ENCODE peak calls at places on chromosomes 11 and 22, in six cellular contexts. X is body of pancreas, B is heart left ventricle, I is K562, N is HepG2, O is transverse colon. L is an unnamed sample.
A peak's percentile ranks its signal among the peaks of the same experiment; 100 is the strongest.

GRCh38 chr22:19169002-19169946 is 9.3 kb downstream of the SLC25A1 start:
- DNase-seq in X (no peak), B (no peak), I (peak; percentile 79), N (no peak), O (no peak), L (no peak)

GRCh38 chr22:30079952-30080533 is at the start of gene HORMAD2:
- DNase-seq in X (no peak), B (no peak), I (no peak), N (no peak), O (peak; percentile 31), L (peak; percentile 85)

GRCh38 chr11:106608677-106609076 is 409.6 kb downstream of the GUCY1A2 start:
- DNase-seq in X (no peak), B (no peak), I (no peak), N (no peak), O (no peak), L (no peak)

GRCh38 chr11:57269580-57270021 is 32.6 kb upstream of the APLNR start:
- DNase-seq in X (no peak), B (no peak), I (no peak), N (no peak), O (no peak), L (no peak)

GRCh38 chr11:34063061-34063795 is 11.7 kb downstream of the CAPRIN1 start:
- DNase-seq in X (no peak), B (no peak), I (no peak), N (no peak), O (no peak), L (no peak)

GRCh38 chr11:60111793-60112192 is 23.3 kb downstream of the MS4A2 start:
- DNase-seq in X (no peak), B (no peak), I (peak; percentile 19), N (no peak), O (no peak), L (peak; percentile 71)

GRCh38 chr11:2437516-2437915 is 6.8 kb downstream of the TRPM5 start:
- DNase-seq in X (no peak), B (no peak), I (no peak), N (no peak), O (no peak), L (no peak)

GRCh38 chr22:31036671-31037550 is 44.2 kb upstream of the SMTN start:
- DNase-seq in X (no peak), B (no peak), I (no peak), N (no peak), O (peak; percentile 34), L (no peak)

GRCh38 chr11:62601114-62601363 is 626 bp downstream of the MTA2 start:
- DNase-seq in X (peak; percentile 49), B (peak; percentile 64), I (peak; percentile 56), N (no peak), O (peak; percentile 55), L (no peak)

GRCh38 chr11:1841511-1842148 is 2.8 kb downstream of the TNNI2 start:
- DNase-seq in X (peak; percentile 23), B (peak; percentile 8), I (no peak), N (no peak), O (no peak), L (no peak)

GRCh38 chr11:10550503-10550902 is 9.5 kb upstream of the RNF141 start:
- DNase-seq in X (no peak), B (no peak), I (no peak), N (peak; percentile 34), O (no peak), L (no peak)

GRCh38 chr11:8593935-8594909 is at the start of gene STK33:
- DNase-seq in X (peak; percentile 84), B (peak; percentile 74), I (no peak), N (peak; percentile 43), O (peak; percentile 63), L (peak; percentile 87)
- TF ChIP-seq POLR2A in X (no peak), B (no peak), I (no peak), N (peak; percentile 50), O (no peak), L (no peak)

GRCh38 chr11:123258877-123259276 is 63.8 kb upstream of the CLMP start:
- DNase-seq in X (no peak), B (no peak), I (no peak), N (no peak), O (no peak), L (no peak)

GRCh38 chr11:123260511-123261211 is 65.6 kb upstream of the CLMP start:
- DNase-seq in X (no peak), B (no peak), I (no peak), N (no peak), O (no peak), L (no peak)

GRCh38 chr11:123264431-123264780 is 69.4 kb upstream of the CLMP start:
- DNase-seq in X (no peak), B (no peak), I (no peak), N (no peak), O (no peak), L (no peak)

GRCh38 chr11:123255909-123256308 is 60.9 kb upstream of the CLMP start:
- DNase-seq in X (no peak), B (no peak), I (no peak), N (no peak), O (no peak), L (no peak)

DNA sequence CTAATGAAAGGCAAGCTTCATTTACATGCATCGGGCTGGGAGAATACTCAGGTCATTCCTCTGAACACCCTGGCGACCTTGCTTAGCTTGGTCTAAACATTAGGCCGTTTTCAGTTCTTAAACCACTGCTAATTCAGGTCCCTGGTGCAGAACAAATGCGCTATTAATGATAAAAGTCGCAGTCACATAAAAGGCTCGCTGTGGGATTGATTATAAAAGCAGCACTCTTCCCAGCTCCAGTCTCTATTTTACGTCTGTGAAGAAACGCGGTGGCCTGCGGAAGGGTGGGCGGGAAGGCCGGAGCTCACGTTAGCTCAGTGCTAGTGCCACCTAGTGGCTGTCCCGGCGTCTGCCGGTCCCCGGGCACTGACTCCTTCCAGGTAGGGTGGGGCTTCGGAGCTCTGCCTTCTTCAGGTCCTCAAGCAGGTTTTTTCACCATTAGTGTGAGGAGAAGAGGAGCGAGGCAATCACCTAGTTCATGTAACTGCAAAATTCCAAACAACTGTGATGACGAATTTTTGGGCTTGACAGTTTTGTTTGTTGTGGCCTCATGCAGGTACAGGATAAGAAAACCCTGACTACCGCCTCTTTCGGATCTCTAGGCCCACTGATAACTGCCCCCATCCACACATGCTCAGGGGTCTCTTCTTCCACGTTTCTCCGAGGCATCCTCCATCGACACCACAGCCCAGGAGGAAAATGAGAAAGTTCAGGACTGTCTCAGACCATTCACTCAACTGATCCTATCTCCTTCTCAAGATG is 66.5 kb upstream of the CLMP start:
- DNase-seq in X (peak; percentile 89), B (peak; percentile 72), I (peak; percentile 80), N (peak; percentile 40), O (peak; percentile 85), L (peak; percentile 94)
- H3K4me3 ChIP-seq in X (no peak overlapping the region), B (no peak overlapping the region), I (no peak overlapping the region), N (peak overlapping the region; percentile 13), O (no peak overlapping the region), L (no peak overlapping the region)

GRCh38 chr22:45179276-45180049 is 15.7 kb downstream of the NUP50 start:
- DNase-seq in X (no peak), B (no peak), I (no peak), N (no peak), O (no peak), L (no peak)
- TF ChIP-seq POLR2A in X (no peak), B (no peak), I (no peak), N (no peak), O (no peak), L (no peak)

DNA sequence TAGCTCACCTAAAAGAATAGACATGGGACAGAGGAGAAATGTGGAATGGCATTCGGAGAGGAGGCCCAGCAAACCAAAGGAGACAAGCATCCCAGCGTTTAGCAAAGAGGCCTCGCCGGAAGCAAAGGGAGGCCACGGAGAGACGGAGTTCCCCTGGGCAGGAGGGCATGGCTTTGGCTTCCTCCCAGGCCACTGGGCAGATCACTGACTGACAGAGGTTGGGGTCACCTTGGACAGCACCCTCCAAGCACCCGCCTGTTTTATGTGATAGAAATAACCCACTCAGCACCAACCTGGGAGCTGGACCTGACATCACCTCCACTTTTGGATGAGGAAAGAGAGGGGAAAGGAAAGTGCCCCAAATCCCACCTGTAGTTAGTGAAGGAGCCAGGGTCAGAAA is 434.1 kb downstream of the BRD1 start:
- DNase-seq in X (no peak), B (no peak), I (no peak), N (no peak), O (no peak), L (peak; percentile 6)
- H3K4me3 ChIP-seq in X (no peak overlapping the region), B (no peak overlapping the region), I (no peak overlapping the region), N (no peak overlapping the region), O (no peak overlapping the region), L (no peak overlapping the region)

L was measured in testis.